ENCODE peak calls at places on chromosomes 16 and 17, in nine cellular contexts. G is AG04449, C is dorsolateral prefrontal cortex, U is colonic mucosa, S is pancreas, M is AG04450, Z is H1, R is mammary epithelial cell, F is breast epithelium. E is an unnamed sample.
A peak's percentile ranks its signal among the peaks of the same experiment; 100 is the strongest.

GRCh38 chr17:81049973-81050551 is 15.1 kb downstream of the BAIAP2 start:
- DNase-seq in U (peak; percentile 52), G (no peak), C (no peak), R (peak; percentile 97), S (peak; percentile 64), F (peak; percentile 70), Z (no peak), M (no peak), E (no peak)

GRCh38 chr17:48047113-48047740 is 932 bp upstream of the NFE2L1 start:
- DNase-seq in S (no peak), R (no peak), C (no peak), F (no peak), U (no peak), M (no peak), G (no peak), Z (no peak), E (no peak)

GRCh38 chr16:680967-681745 is 946 bp downstream of the STUB1 start:
- DNase-seq in M (no peak), U (peak; percentile 70), R (peak; percentile 55), C (peak; percentile 54), S (peak; percentile 86), F (no peak), Z (peak; percentile 64), G (no peak), E (no peak)

GRCh38 chr16:83977056-83977815 is 9.2 kb downstream of the NECAB2 start:
- DNase-seq in U (no peak), R (no peak), G (no peak), Z (no peak), C (no peak), F (no peak), M (no peak), S (peak; percentile 26), E (no peak)

GRCh38 chr17:3012926-3013581 is 50.4 kb downstream of the OR1D5 start:
- DNase-seq in F (peak; percentile 67), R (peak; percentile 26), Z (peak; percentile 82), U (peak; percentile 68), G (no peak), C (peak; percentile 83), M (no peak), S (peak; percentile 78), E (peak; percentile 11)

GRCh38 chr16:17117906-17118577 is 352.7 kb downstream of the XYLT1 start:
- DNase-seq in M (no peak), S (no peak), C (no peak), R (no peak), G (no peak), U (no peak), F (no peak), Z (no peak), E (no peak)

GRCh38 chr17:64480951-64481350 is 15.9 kb downstream of the POLG2 start:
- DNase-seq in R (no peak), G (no peak), Z (no peak), M (no peak), U (no peak), S (no peak), F (no peak), C (no peak), E (no peak)

GRCh38 chr17:76797441-76797840 is 59.5 kb downstream of the MFSD11 start:
- DNase-seq in F (no peak), Z (no peak), C (no peak), G (no peak), U (no peak), M (no peak), S (no peak), R (no peak), E (no peak)

GRCh38 chr16:8717892-8718400 is 43.5 kb downstream of the ABAT start:
- DNase-seq in M (no peak), S (no peak), C (no peak), G (no peak), F (no peak), R (no peak), Z (no peak), U (no peak), E (no peak)

GRCh38 chr16:8720967-8721692 is 46.7 kb downstream of the ABAT start:
- DNase-seq in Z (no peak), C (no peak), U (peak; percentile 22), S (no peak), M (no peak), R (no peak), F (no peak), G (no peak), E (no peak)

GRCh38 chr16:8717469-8717868 is 43.1 kb downstream of the ABAT start:
- DNase-seq in F (no peak), U (no peak), M (no peak), C (no peak), G (no peak), R (no peak), S (no peak), Z (no peak), E (no peak)

GRCh38 chr16:8720080-8720966 is 45.9 kb downstream of the ABAT start:
- DNase-seq in R (no peak), S (no peak), G (no peak), U (no peak), C (no peak), M (no peak), F (no peak), Z (peak; percentile 59), E (no peak)

GRCh38 chr16:8718753-8719386 is 44.5 kb downstream of the ABAT start:
- DNase-seq in C (peak; percentile 33), M (no peak), S (no peak), R (no peak), U (no peak), F (no peak), Z (no peak), G (no peak), E (no peak)
- TF ChIP-seq CTCF in C (no peak), M (no peak), S (no peak), R (no peak), U (no peak), F (no peak), Z (no peak), G (no peak), E (no peak)

GRCh38 chr17:75365931-75366275 is 39.6 kb downstream of the GRB2 start:
- DNase-seq in U (no peak), F (no peak), M (no peak), C (no peak), Z (no peak), R (no peak), G (no peak), S (no peak), E (no peak)

GRCh38 chr17:75367312-75367711 is 38.2 kb downstream of the GRB2 start:
- DNase-seq in S (no peak), G (no peak), C (no peak), M (no peak), U (no peak), Z (no peak), R (peak; percentile 78), F (no peak), E (no peak)

GRCh38 chr17:75364078-75364477 is 41.4 kb downstream of the GRB2 start:
- DNase-seq in C (no peak), F (no peak), G (peak; percentile 54), U (no peak), R (peak; percentile 74), Z (no peak), M (peak; percentile 48), S (no peak), E (peak; percentile 58)

GRCh38 chr17:75365009-75365930 is 40.2 kb downstream of the GRB2 start:
- DNase-seq in F (no peak), S (no peak), U (no peak), Z (no peak), M (no peak), R (no peak), C (peak; percentile 74), G (no peak), E (no peak)

GRCh38 chr17:75366432-75366831 is 39.0 kb downstream of the GRB2 start:
- DNase-seq in S (no peak), R (no peak), Z (no peak), G (no peak), U (no peak), C (no peak), F (no peak), M (no peak), E (no peak)
- H3K4me3 ChIP-seq in S (no peak overlapping the region), R (no peak overlapping the region), Z (no peak overlapping the region), G (no peak overlapping the region), U (no peak overlapping the region), C (no peak overlapping the region), F (no peak overlapping the region), M (no peak overlapping the region), E (no peak overlapping the region)

DNA sequence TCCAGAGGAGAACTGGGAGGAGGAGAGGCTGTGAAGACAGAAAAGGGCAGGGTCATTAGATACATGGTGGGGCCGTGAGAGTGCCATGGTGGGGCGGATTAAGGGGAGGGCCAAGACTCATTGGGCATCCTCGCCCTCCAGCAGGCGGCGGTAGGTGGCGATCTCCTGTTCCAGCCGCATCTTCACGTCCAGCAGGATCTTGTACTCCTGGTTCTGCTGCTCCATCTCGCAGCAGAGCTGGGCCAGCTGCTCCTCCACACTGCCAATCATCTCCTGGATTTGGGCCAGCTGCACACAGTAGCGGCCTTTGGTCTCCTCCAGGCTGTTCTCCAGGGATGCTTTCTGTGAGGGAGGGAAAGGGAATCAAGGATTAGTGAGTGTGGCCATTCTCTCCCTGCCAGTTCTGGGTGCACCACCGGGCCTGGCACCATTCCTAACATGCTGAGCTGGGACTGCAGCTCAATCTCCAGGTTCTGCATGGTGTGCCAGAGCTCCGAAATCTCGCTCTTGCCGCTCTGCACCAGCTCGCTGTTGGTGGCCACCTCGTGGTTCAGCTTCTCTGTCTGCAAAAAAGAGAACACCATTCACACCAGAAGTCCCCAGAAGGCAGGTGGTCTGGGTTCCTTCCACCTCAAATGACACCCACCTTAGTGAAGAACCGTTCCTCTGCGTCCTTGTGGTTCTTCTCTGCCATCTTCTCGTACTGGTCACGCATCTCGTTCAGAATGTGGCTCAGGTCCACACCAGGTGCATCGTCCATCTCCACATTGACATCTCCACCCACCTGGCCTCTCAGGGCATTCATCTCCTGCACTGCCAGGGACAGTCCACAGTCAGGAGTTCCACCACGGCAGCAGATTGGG is 129.0 kb downstream of the CCDC144A start:
- DNase-seq in U (no peak), C (peak; percentile 29), M (no peak), R (no peak), F (no peak), G (no peak), S (no peak), Z (no peak), E (no peak)
- TF ChIP-seq CTCF in U (no peak), C (no peak), M (no peak), R (no peak), F (no peak), G (no peak), S (no peak), Z (no peak), E (no peak)

GRCh38 chr17:40326014-40326831 is 17.2 kb downstream of the RARA start:
- DNase-seq in M (no peak), G (no peak), S (peak; percentile 37), R (no peak), Z (no peak), C (no peak), F (no peak), U (no peak), E (no peak)
- H3K4me3 ChIP-seq in M (no peak overlapping the region), G (no peak overlapping the region), S (no peak overlapping the region), R (no peak overlapping the region), Z (no peak overlapping the region), C (no peak overlapping the region), F (peak overlapping the region; percentile 37), U (no peak overlapping the region), E (no peak overlapping the region)

DNA sequence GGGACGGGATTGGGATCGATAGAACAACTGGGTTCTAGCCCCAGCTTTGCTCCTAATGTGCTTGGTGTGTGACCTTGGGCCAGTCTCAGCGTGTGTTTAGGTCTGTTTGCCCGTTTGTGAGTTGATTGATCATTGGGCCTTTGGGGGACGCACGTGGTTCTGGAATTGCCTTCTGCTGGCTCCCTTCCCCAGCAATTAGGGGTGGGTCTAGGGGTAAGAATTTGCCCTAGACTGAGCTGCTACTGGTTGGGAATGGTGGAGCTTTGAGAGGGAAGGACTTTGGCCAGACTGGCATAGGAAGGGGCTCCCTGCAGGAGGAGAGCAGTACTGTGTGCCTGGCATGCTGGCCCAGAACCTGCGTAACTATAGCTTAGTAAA is 1.5 kb downstream of the SPNS2 start:
- DNase-seq in U (no peak), C (no peak), S (no peak), F (no peak), M (no peak), Z (no peak), G (no peak), R (no peak), E (no peak)
- TF ChIP-seq CTCF in U (no peak), C (peak; percentile 11), S (no peak), F (no peak), M (no peak), Z (no peak), G (no peak), R (no peak), E (no peak)

E was measured in astrocyte of the cerebellum.